ENCODE peak calls at places on chromosomes 5 and 9, in ten cellular contexts. X, M, R, F, Q, D, V, S, B and A are unnamed samples.

GRCh38 chr5:122723606-122724352 is 51.1 kb upstream of the SNX2 start:
- DNase-seq in R (no peak), V (no peak), F (no peak), S (peak), Q (no peak), B (no peak), D (no peak), X (peak), M (no peak), A (no peak)

GRCh38 chr5:56281489-56282163 is 48.5 kb upstream of the ANKRD55 start:
- DNase-seq in R (no peak), X (no peak), M (no peak), S (no peak), D (no peak), F (no peak), Q (no peak), B (no peak), V (no peak), A (no peak)

GRCh38 chr5:171427318-171428167 is 8.1 kb downstream of the FGF18 start:
- DNase-seq in B (no peak), V (no peak), S (no peak), Q (no peak), R (no peak), D (peak), X (no peak), F (peak), M (no peak), A (no peak)

GRCh38 chr5:132104561-132104960 is 31.0 kb downstream of the CSF2 start:
- DNase-seq in Q (peak), M (no peak), R (no peak), B (no peak), V (no peak), X (peak), D (no peak), S (no peak), F (no peak), A (no peak)

GRCh38 chr9:25678147-25678666 is at the start of gene TUSC1:
- DNase-seq in Q (no peak), X (peak), M (no peak), D (peak), V (peak), F (peak), B (no peak), S (peak), R (no peak), A (no peak)

GRCh38 chr9:95940265-95940664 is 64.8 kb downstream of the ERCC6L2 start:
- DNase-seq in R (no peak), V (no peak), S (no peak), X (no peak), M (no peak), Q (no peak), D (no peak), F (no peak), B (no peak), A (no peak)

GRCh38 chr5:80083115-80083890 is 48.2 kb downstream of the THBS4 start:
- DNase-seq in S (peak), B (no peak), D (peak), F (peak), Q (peak), M (no peak), X (peak), V (peak), R (peak), A (no peak)

GRCh38 chr9:13805566-13805965 is 508.4 kb downstream of the NFIB start:
- DNase-seq in Q (no peak), X (no peak), F (no peak), V (no peak), M (no peak), R (no peak), D (no peak), B (no peak), S (no peak), A (no peak)

GRCh38 chr9:84230355-84231136 is 110.0 kb downstream of the SLC28A3 start:
- DNase-seq in B (no peak), R (no peak), Q (no peak), V (no peak), D (peak), F (no peak), S (no peak), X (no peak), M (no peak), A (no peak)

GRCh38 chr5:154603978-154604679 is 126.1 kb upstream of the HAND1 start:
- DNase-seq in M (no peak), X (no peak), V (no peak), B (no peak), F (peak), Q (no peak), R (no peak), S (peak), D (peak), A (no peak)

GRCh38 chr9:93297659-93298497 is 113.9 kb downstream of the WNK2 start:
- DNase-seq in M (no peak), S (peak), R (peak), B (no peak), D (peak), V (no peak), X (no peak), F (no peak), Q (no peak), A (peak)

GRCh38 chr9:137759649-137760321 is 117.8 kb upstream of the CACNA1B start:
- DNase-seq in S (peak), X (no peak), V (no peak), Q (no peak), D (no peak), R (no peak), M (no peak), F (no peak), B (no peak), A (no peak)

GRCh38 chr9:107612136-107612535 is 122.6 kb upstream of the KLF4 start:
- DNase-seq in X (no peak), F (peak), S (no peak), V (no peak), B (no peak), D (no peak), R (no peak), M (no peak), Q (no peak), A (no peak)

GRCh38 chr5:113514263-113514590 is 733 bp downstream of the YTHDC2 start:
- DNase-seq in M (no peak), X (peak), R (peak), D (no peak), S (peak), B (no peak), Q (no peak), F (no peak), V (no peak), A (no peak)

GRCh38 chr5:65818592-65818991 is 96.6 kb downstream of the NLN start:
- DNase-seq in V (no peak), S (no peak), F (no peak), B (no peak), Q (no peak), M (no peak), D (no peak), R (no peak), X (no peak), A (no peak)

GRCh38 chr5:88145205-88145602 is 123.4 kb downstream of the TMEM161B start:
- DNase-seq in B (no peak), X (no peak), S (no peak), F (no peak), D (no peak), R (no peak), Q (no peak), V (no peak), M (no peak), A (no peak)